ENCODE peak calls at places on chromosomes 16 and 17, in six cellular contexts. One of them, this sample, is unnamed.

GRCh38 chr17:4176803-4177472 is 33.9 kb downstream of the CYB5D2 start:
- DNase-seq in substantia nigra: no peak
- DNase-seq in left colon: no peak
- DNase-seq in CD4-positive, alpha-beta T cell: no peak
- DNase-seq in HS-5: no peak
- DNase-seq in cardiac muscle cell: no peak
- DNase-seq in this sample: no peak

GRCh38 chr16:15043344-15043743 is 12.5 kb downstream of the NTAN1 start:
- DNase-seq in left colon: no peak
- DNase-seq in cardiac muscle cell: no peak
- DNase-seq in HS-5: no peak
- DNase-seq in CD4-positive, alpha-beta T cell: no peak
- DNase-seq in substantia nigra: no peak
- DNase-seq in this sample: no peak

GRCh38 chr17:21286066-21286770 is 1.7 kb downstream of the MAP2K3 start:
- DNase-seq in left colon: peak
- DNase-seq in cardiac muscle cell: peak
- DNase-seq in HS-5: peak
- DNase-seq in substantia nigra: no peak
- DNase-seq in CD4-positive, alpha-beta T cell: no peak
- DNase-seq in this sample: no peak

GRCh38 chr16:85359147-85359822 is 247.0 kb upstream of the CIBAR2 start:
- DNase-seq in left colon: no peak
- DNase-seq in HS-5: no peak
- DNase-seq in substantia nigra: no peak
- DNase-seq in cardiac muscle cell: peak
- DNase-seq in CD4-positive, alpha-beta T cell: no peak
- DNase-seq in this sample: no peak

GRCh38 chr16:27795992-27796614 is 246.2 kb downstream of the KATNIP start:
- DNase-seq in cardiac muscle cell: peak
- DNase-seq in CD4-positive, alpha-beta T cell: no peak
- DNase-seq in left colon: peak
- DNase-seq in substantia nigra: no peak
- DNase-seq in HS-5: no peak
- DNase-seq in this sample: no peak

GRCh38 chr16:22147853-22148252 is 14.5 kb upstream of the SDR42E2 start:
- DNase-seq in substantia nigra: no peak
- DNase-seq in HS-5: no peak
- DNase-seq in left colon: no peak
- DNase-seq in cardiac muscle cell: no peak
- DNase-seq in CD4-positive, alpha-beta T cell: no peak
- DNase-seq in this sample: no peak

GRCh38 chr16:75238132-75238852 is 13.1 kb downstream of the BCAR1 start:
- DNase-seq in left colon: no peak
- DNase-seq in substantia nigra: peak
- DNase-seq in HS-5: no peak
- DNase-seq in CD4-positive, alpha-beta T cell: no peak
- DNase-seq in cardiac muscle cell: peak
- DNase-seq in this sample: no peak

GRCh38 chr16:24683250-24683649 is 46.2 kb upstream of the TNRC6A start:
- DNase-seq in cardiac muscle cell: no peak
- DNase-seq in HS-5: no peak
- DNase-seq in left colon: no peak
- DNase-seq in CD4-positive, alpha-beta T cell: no peak
- DNase-seq in substantia nigra: no peak
- DNase-seq in this sample: no peak

GRCh38 chr16:90019543-90020259 is 445 bp upstream of the DBNDD1 start:
- DNase-seq in cardiac muscle cell: no peak
- DNase-seq in HS-5: no peak
- DNase-seq in substantia nigra: no peak
- DNase-seq in left colon: peak
- DNase-seq in CD4-positive, alpha-beta T cell: peak
- DNase-seq in this sample: peak

GRCh38 chr16:4114257-4115208 is 1.7 kb downstream of the ADCY9 start:
- DNase-seq in HS-5: no peak
- DNase-seq in CD4-positive, alpha-beta T cell: no peak
- DNase-seq in left colon: peak
- DNase-seq in cardiac muscle cell: no peak
- DNase-seq in substantia nigra: no peak
- DNase-seq in this sample: no peak